ENCODE peak calls at places on chromosome 11, in nine cellular contexts. N is dermis microvascular lymphatic vessel endothelial cell; D is GM20000; B is left ventricle myocardium inferior; O is activated naive CD8-positive, alpha-beta T cell treated with anti-CD3 and anti-CD28 coated beads, Interleukin-2, amount 50 U/mL, for 24 hours; L is tibial artery; R is GDM1; W is stomach; X is prostate gland. U is an unnamed sample.

GRCh38 chr11:44185522-44185921 is 90.0 kb downstream of the EXT2 start:
- DNase-seq in R (no peak), O (no peak), W (no peak), B (no peak), L (no peak), N (no peak), X (no peak), D (no peak), U (no peak)

GRCh38 chr11:64409707-64410395 is 50.9 kb downstream of the RPS6KA4 start:
- DNase-seq in W (no peak), O (no peak), D (no peak), B (no peak), N (no peak), X (no peak), R (no peak), L (no peak), U (no peak)

GRCh38 chr11:60825118-60825517 is 16.8 kb upstream of the CCDC86 start:
- DNase-seq in L (no peak), O (no peak), D (no peak), N (no peak), R (no peak), W (no peak), B (no peak), X (no peak), U (no peak)

GRCh38 chr11:92859290-92859689 is 110.2 kb upstream of the MTNR1B start:
- DNase-seq in N (no peak), L (no peak), X (no peak), W (no peak), D (no peak), B (no peak), R (no peak), O (no peak), U (no peak)

GRCh38 chr11:62554377-62554776 is 7.8 kb upstream of the AHNAK start:
- DNase-seq in R (no peak), N (no peak), O (no peak), X (no peak), B (peak; percentile 30), W (no peak), D (no peak), L (peak; percentile 72), U (peak; percentile 83)

GRCh38 chr11:22558638-22559037 is 67.0 kb downstream of the FANCF start:
- DNase-seq in B (no peak), X (no peak), W (no peak), R (no peak), L (no peak), O (no peak), N (no peak), D (no peak), U (no peak)

GRCh38 chr11:48148749-48149148 is 67.9 kb upstream of the OR4B1 start:
- DNase-seq in D (no peak), X (no peak), O (no peak), W (no peak), N (no peak), B (no peak), L (no peak), R (no peak), U (no peak)

GRCh38 chr11:76044750-76045320 is 161.5 kb downstream of the WNT11 start:
- DNase-seq in N (no peak), X (no peak), L (no peak), W (no peak), B (no peak), O (no peak), R (no peak), D (no peak), U (no peak)

GRCh38 chr11:57432714-57433163 is 5.8 kb upstream of the SLC43A3 start:
- DNase-seq in L (no peak), W (no peak), O (peak; percentile 50), N (no peak), R (peak; percentile 91), B (no peak), D (no peak), X (no peak), U (no peak)

GRCh38 chr11:131859811-131860210 is 489.4 kb downstream of the NTM start:
- DNase-seq in O (no peak), N (peak; percentile 21), D (no peak), R (no peak), X (no peak), L (no peak), B (no peak), W (no peak), U (no peak)

GRCh38 chr11:110119317-110119716 is 26.1 kb downstream of the ZC3H12C start:
- DNase-seq in O (no peak), X (no peak), L (no peak), D (no peak), B (no peak), N (no peak), W (no peak), R (no peak), U (no peak)

GRCh38 chr11:46438211-46438610 is 46.6 kb upstream of the CHRM4 start:
- DNase-seq in B (no peak), O (no peak), X (no peak), R (no peak), D (no peak), W (no peak), L (no peak), N (no peak), U (no peak)

GRCh38 chr11:126723665-126724045 is 276.9 kb downstream of the KIRREL3 start:
- DNase-seq in W (no peak), N (no peak), R (no peak), B (no peak), O (no peak), X (no peak), D (no peak), L (no peak), U (no peak)

GRCh38 chr11:121578216-121579063 is 125.7 kb upstream of the SORL1-AS1 start:
- DNase-seq in B (no peak), R (no peak), N (no peak), D (no peak), O (no peak), L (no peak), X (no peak), W (no peak), U (no peak)

GRCh38 chr11:116427903-116428637 is 344.7 kb downstream of the BUD13 start:
- DNase-seq in D (no peak), R (no peak), L (no peak), N (peak; percentile 7), O (no peak), B (no peak), W (no peak), X (peak; percentile 9), U (no peak)

GRCh38 chr11:27084407-27084985 is 43.9 kb downstream of the BBOX1 start:
- DNase-seq in X (no peak), D (no peak), N (no peak), W (no peak), B (no peak), O (no peak), L (no peak), R (no peak), U (no peak)

GRCh38 chr11:125971618-125972017 is 25.8 kb downstream of the VSIG10L2 start:
- DNase-seq in L (no peak), W (no peak), D (no peak), O (no peak), X (no peak), B (no peak), R (no peak), N (no peak), U (no peak)

GRCh38 chr11:28529540-28530410 is 421.6 kb downstream of the METTL15 start:
- DNase-seq in X (peak; percentile 12), B (no peak), O (no peak), R (no peak), L (no peak), D (peak; percentile 39), W (no peak), N (peak; percentile 64), U (no peak)

GRCh38 chr11:64305691-64306562 is 603 bp downstream of the ESRRA start:
- DNase-seq in N (peak; percentile 47), X (peak; percentile 38), D (peak; percentile 69), R (peak; percentile 52), B (peak; percentile 70), O (peak; percentile 77), W (peak; percentile 89), L (peak; percentile 80), U (peak; percentile 71)

GRCh38 chr11:91730071-91730470 is 494.5 kb upstream of the FAT3 start:
- DNase-seq in O (no peak), L (no peak), N (no peak), W (no peak), B (no peak), X (no peak), R (no peak), D (no peak), U (no peak)

GRCh38 chr11:2801711-2802388 is 83.7 kb downstream of the CDKN1C start:
- DNase-seq in L (peak; percentile 59), B (peak; percentile 10), O (no peak), X (no peak), D (no peak), W (peak; percentile 23), N (no peak), R (no peak), U (peak; percentile 28)

GRCh38 chr11:29159552-29160465 is 857.0 kb downstream of the KCNA4 start:
- DNase-seq in D (peak; percentile 24), B (no peak), O (no peak), R (peak; percentile 23), X (peak; percentile 11), L (no peak), W (peak; percentile 34), N (peak; percentile 68), U (no peak)

GRCh38 chr11:8698917-8699441 is 16.4 kb downstream of the RPL27A start:
- DNase-seq in X (no peak), B (no peak), D (no peak), O (no peak), N (no peak), R (no peak), W (no peak), L (peak; percentile 56), U (no peak)

GRCh38 chr11:117090111-117090706 is 8.0 kb downstream of the SIK3 start:
- DNase-seq in B (no peak), R (no peak), X (no peak), L (no peak), N (no peak), O (no peak), W (no peak), D (no peak), U (no peak)

GRCh38 chr11:65853249-65853979 is 4.6 kb downstream of the CFL1 start:
- DNase-seq in W (no peak), D (no peak), O (no peak), R (no peak), X (no peak), L (peak; percentile 49), B (no peak), N (no peak), U (no peak)

GRCh38 chr11:77187776-77188175 is 59.7 kb downstream of the MYO7A start:
- DNase-seq in O (no peak), D (no peak), N (no peak), X (no peak), L (no peak), B (no peak), R (no peak), W (no peak), U (peak; percentile 22)

GRCh38 chr11:119205080-119205479 is 1.1 kb upstream of the CBL start:
- DNase-seq in W (no peak), D (peak; percentile 25), L (peak; percentile 64), N (no peak), O (peak; percentile 18), B (peak; percentile 32), X (no peak), R (peak; percentile 5), U (no peak)

GRCh38 chr11:135023499-135023898 is 611.5 kb upstream of the B3GAT1 start:
- DNase-seq in B (no peak), O (no peak), W (no peak), X (no peak), L (no peak), N (no peak), D (no peak), R (no peak), U (no peak)

GRCh38 chr11:2522636-2523255 is 77.9 kb downstream of the KCNQ1 start:
- DNase-seq in L (peak; percentile 51), O (no peak), R (no peak), B (no peak), N (no peak), W (peak; percentile 20), D (no peak), X (no peak), U (peak; percentile 40)

U was measured in psoas muscle.